ENCODE peak calls at places on chromosomes 2 and 18, in eight cellular contexts. M is GM12878, V is IMR-90, I is Peyer's patch, O is breast epithelium, S is body of pancreas, R is HepG2, X is adrenal gland. U is an unnamed sample.

GRCh38 chr2:24359129-24359528 is 1.2 kb downstream of the ITSN2 start:
- DNase-seq in M (no peak), V (no peak), I (no peak), O (no peak), S (no peak), R (no peak), X (no peak), U (no peak)

GRCh38 chr2:24920813-24921441 is 890 bp upstream of the ADCY3 start:
- DNase-seq in M (no peak), V (no peak), I (no peak), O (peak), S (no peak), R (peak), X (no peak), U (no peak)

GRCh38 chr18:63697261-63697660 is 5.5 kb upstream of the SERPINB11 start:
- DNase-seq in M (no peak), V (peak), I (no peak), O (no peak), S (no peak), R (no peak), X (no peak), U (no peak)

GRCh38 chr18:4987452-4988405 is 209.3 kb downstream of the AKAIN1 start:
- DNase-seq in M (no peak), V (no peak), I (no peak), O (no peak), S (no peak), R (no peak), X (no peak), U (no peak)

GRCh38 chr2:24926602-24927252 is 6.7 kb upstream of the ADCY3 start:
- DNase-seq in M (no peak), V (no peak), I (no peak), O (peak), S (no peak), R (no peak), X (no peak), U (peak)

GRCh38 chr2:62309465-62310091 is 113.7 kb downstream of the B3GNT2 start:
- DNase-seq in M (peak), V (no peak), I (peak), O (no peak), S (no peak), R (no peak), X (peak), U (peak)

GRCh38 chr2:190351955-190352354 is 8.6 kb downstream of the INPP1 start:
- DNase-seq in M (no peak), V (no peak), I (no peak), O (no peak), S (no peak), R (no peak), X (no peak), U (no peak)

GRCh38 chr2:143284087-143284675 is 155.0 kb downstream of the ARHGAP15 start:
- DNase-seq in M (no peak), V (peak), I (no peak), O (no peak), S (no peak), R (peak), X (no peak), U (no peak)

GRCh38 chr18:56068030-56068671 is 480.2 kb upstream of the TCF4 start:
- DNase-seq in M (no peak), V (peak), I (no peak), O (no peak), S (no peak), R (no peak), X (no peak), U (no peak)

GRCh38 chr18:43013489-43013888 is 102.0 kb downstream of the RIT2 start:
- DNase-seq in M (no peak), V (no peak), I (no peak), O (no peak), S (no peak), R (no peak), X (no peak), U (no peak)

GRCh38 chr18:74196220-74197119 is 48.1 kb downstream of the TIMM21 start:
- DNase-seq in M (peak), V (peak), I (peak), O (no peak), S (peak), R (peak), X (no peak), U (peak)

GRCh38 chr2:117126656-117127055 is 687.8 kb upstream of the DDX18 start:
- DNase-seq in M (no peak), V (no peak), I (no peak), O (no peak), S (no peak), R (no peak), X (no peak), U (no peak)

GRCh38 chr18:79595876-79596374 is 83.7 kb upstream of the CTDP1 start:
- DNase-seq in M (no peak), V (no peak), I (no peak), O (no peak), S (no peak), R (no peak), X (no peak), U (no peak)

GRCh38 chr2:36693825-36694224 is 2.7 kb upstream of the VIT start:
- DNase-seq in M (no peak), V (no peak), I (no peak), O (no peak), S (no peak), R (no peak), X (no peak), U (no peak)

GRCh38 chr18:11553098-11553940 is 56.1 kb upstream of the SLC35G4 start:
- DNase-seq in M (no peak), V (peak), I (no peak), O (no peak), S (peak), R (peak), X (peak), U (peak)

GRCh38 chr2:84897773-84898172 is 7.7 kb upstream of the TMSB10 start:
- DNase-seq in M (no peak), V (no peak), I (no peak), O (no peak), S (no peak), R (no peak), X (no peak), U (no peak)

GRCh38 chr2:159195719-159196118 is 90.8 kb downstream of the WDSUB1 start:
- DNase-seq in M (no peak), V (no peak), I (no peak), O (no peak), S (no peak), R (no peak), X (no peak), U (no peak)

GRCh38 chr2:120476141-120476540 is 130.2 kb downstream of the INHBB start:
- DNase-seq in M (no peak), V (no peak), I (no peak), O (no peak), S (no peak), R (no peak), X (no peak), U (peak)

GRCh38 chr2:104641801-104642200 is 212.1 kb upstream of the POU3F3 start:
- DNase-seq in M (no peak), V (no peak), I (no peak), O (no peak), S (no peak), R (no peak), X (no peak), U (no peak)

GRCh38 chr18:52343138-52343537 is 3.1 kb downstream of the DCC start:
- DNase-seq in M (no peak), V (peak), I (no peak), O (no peak), S (no peak), R (no peak), X (no peak), U (no peak)

GRCh38 chr2:46188041-46188715 is 109.0 kb upstream of the EPAS1 start:
- DNase-seq in M (no peak), V (no peak), I (no peak), O (no peak), S (no peak), R (no peak), X (no peak), U (peak)

GRCh38 chr2:122451040-122451439 is 695.6 kb downstream of the TSN start:
- DNase-seq in M (no peak), V (peak), I (no peak), O (no peak), S (no peak), R (peak), X (no peak), U (no peak)

GRCh38 chr2:241039416-241039815 is 41.0 kb downstream of the SNED1 start:
- DNase-seq in M (no peak), V (no peak), I (no peak), O (no peak), S (no peak), R (no peak), X (no peak), U (no peak)

GRCh38 chr2:241040811-241041334 is 42.5 kb downstream of the SNED1 start:
- DNase-seq in M (no peak), V (no peak), I (no peak), O (no peak), S (no peak), R (no peak), X (no peak), U (no peak)

GRCh38 chr2:241038374-241039180 is 40.2 kb downstream of the SNED1 start:
- DNase-seq in M (no peak), V (no peak), I (no peak), O (no peak), S (no peak), R (no peak), X (no peak), U (no peak)

GRCh38 chr2:241041557-241042158 is 43.2 kb downstream of the SNED1 start:
- DNase-seq in M (peak), V (no peak), I (no peak), O (no peak), S (no peak), R (no peak), X (no peak), U (no peak)

GRCh38 chr2:241040081-241040803 is 41.8 kb downstream of the SNED1 start:
- DNase-seq in M (no peak), V (no peak), I (no peak), O (no peak), S (no peak), R (no peak), X (no peak), U (no peak)
- H3K4me3 ChIP-seq in M (peak), V (no peak), I (no peak), O (no peak), S (no peak), R (no peak), X (no peak), U (no peak)

GRCh38 chr2:162074937-162075688 is 1.1 kb upstream of the DPP4 start:
- DNase-seq in M (no peak), V (peak), I (no peak), O (no peak), S (no peak), R (peak), X (no peak), U (no peak)

GRCh38 chr2:162072976-162073775 is 839 bp downstream of the DPP4 start:
- DNase-seq in M (no peak), V (peak), I (no peak), O (no peak), S (no peak), R (no peak), X (peak), U (no peak)

GRCh38 chr2:162075689-162076132 is 1.7 kb upstream of the DPP4 start:
- DNase-seq in M (no peak), V (peak), I (no peak), O (no peak), S (no peak), R (no peak), X (no peak), U (no peak)

GRCh38 chr2:162074579-162074922 is 536 bp upstream of the DPP4 start:
- DNase-seq in M (no peak), V (no peak), I (no peak), O (no peak), S (no peak), R (no peak), X (no peak), U (no peak)

GRCh38 chr2:162073776-162074578 is at the start of gene DPP4:
- DNase-seq in M (no peak), V (peak), I (peak), O (no peak), S (peak), R (peak), X (peak), U (peak)
- TF ChIP-seq POLR2A in M (peak), V (no peak), I (peak), O (no peak), S (peak), R (peak), X (no peak), U (no peak)

GRCh38 chr18:10453885-10454772 is at the start of gene APCDD1:
- DNase-seq in M (no peak), V (no peak), I (no peak), O (peak), S (peak), R (peak), X (peak), U (peak)

GRCh38 chr18:10450986-10451385 is 3.4 kb upstream of the APCDD1 start:
- DNase-seq in M (no peak), V (no peak), I (no peak), O (no peak), S (no peak), R (no peak), X (no peak), U (no peak)

GRCh38 chr18:10454800-10455550 is 540 bp downstream of the APCDD1 start:
- DNase-seq in M (no peak), V (peak), I (no peak), O (no peak), S (peak), R (no peak), X (no peak), U (peak)

GRCh38 chr18:10455726-10456453 is 1.5 kb downstream of the APCDD1 start:
- DNase-seq in M (no peak), V (no peak), I (no peak), O (no peak), S (no peak), R (no peak), X (no peak), U (peak)

GRCh38 chr18:10453261-10453884 is 1.1 kb upstream of the APCDD1 start:
- DNase-seq in M (no peak), V (no peak), I (no peak), O (no peak), S (peak), R (no peak), X (no peak), U (no peak)
- H3K4me3 ChIP-seq in M (no peak), V (no peak), I (peak), O (peak), S (no peak), R (peak), X (no peak), U (no peak)

GRCh38 chr2:237602409-237602808 is 11.9 kb upstream of the RAB17 start:
- DNase-seq in M (no peak), V (no peak), I (no peak), O (no peak), S (no peak), R (no peak), X (no peak), U (no peak)

GRCh38 chr2:237598468-237599208 is 8.1 kb upstream of the RAB17 start:
- DNase-seq in M (no peak), V (no peak), I (no peak), O (no peak), S (no peak), R (no peak), X (no peak), U (no peak)

GRCh38 chr2:237599465-237600110 is 9.1 kb upstream of the RAB17 start:
- DNase-seq in M (no peak), V (no peak), I (no peak), O (no peak), S (no peak), R (no peak), X (no peak), U (no peak)

GRCh38 chr2:237601453-237602116 is 11.1 kb upstream of the RAB17 start:
- DNase-seq in M (no peak), V (no peak), I (no peak), O (no peak), S (no peak), R (peak), X (no peak), U (no peak)

DNA sequence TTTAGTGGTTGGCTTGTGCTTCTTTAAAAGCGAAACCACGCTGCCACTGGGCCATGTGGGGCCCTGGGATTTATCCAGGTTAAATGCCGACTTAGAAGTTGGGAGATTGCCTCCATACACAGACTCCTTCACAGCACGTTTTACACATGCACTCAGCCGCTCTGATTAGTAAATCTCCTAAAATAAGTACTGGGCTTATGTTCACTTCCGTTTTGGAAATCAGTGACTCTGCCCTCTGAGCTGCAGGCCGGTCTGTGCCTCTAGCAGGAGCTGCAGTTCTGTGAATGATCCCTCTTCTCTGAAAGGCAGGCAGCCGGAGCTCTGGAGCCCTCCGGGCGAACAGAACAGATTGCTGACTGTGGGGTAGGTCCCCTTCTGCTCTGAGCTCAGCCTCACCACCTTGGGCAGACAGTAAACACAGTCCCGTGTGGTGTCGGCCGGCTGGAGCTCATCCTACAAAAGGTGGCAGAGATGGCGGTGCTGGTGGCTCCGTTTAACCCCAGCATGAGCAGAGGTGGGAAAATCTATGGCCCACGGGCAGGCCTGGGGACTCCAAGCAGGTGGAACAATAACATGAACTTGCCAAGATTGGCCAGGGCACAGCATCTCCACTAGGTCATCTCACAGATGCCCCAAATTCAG is 9.8 kb upstream of the RAB17 start:
- DNase-seq in M (no peak), V (peak), I (no peak), O (no peak), S (no peak), R (peak), X (no peak), U (peak)
- TF ChIP-seq POLR2A in M (no peak), V (no peak), I (no peak), O (no peak), S (no peak), R (no peak), X (no peak), U (no peak)

U was measured in thyroid gland.